ENCODE peak calls at places on chromosome 6, in five cellular contexts. I is Right ventricle myocardium superior; Y is activated CD8-positive, alpha-beta T cell treated with anti-CD3 and anti-CD28 coated beads, Interleukin-2, amount 10 ng/mL, durations not matched to agents 7 days and 5 days; F is stimulated activated CD4-positive, alpha-beta T cell treated with anti-CD3 and anti-CD28 coated beads, Interleukin-4, amount 100 ng/mL, for 1 hour; C is A549. J is an unnamed sample.

GRCh38 chr6:124294572-124294971 is 490.9 kb downstream of the NKAIN2 start:
- DNase-seq in I (no peak), Y (no peak), F (no peak), C (no peak), J (no peak)

GRCh38 chr6:71043902-71044301 is 87.0 kb upstream of the B3GAT2 start:
- DNase-seq in I (peak; percentile 41), Y (no peak), F (no peak), C (no peak), J (no peak)

GRCh38 chr6:18567380-18567779 is 180.2 kb downstream of the RNF144B start:
- DNase-seq in I (no peak), Y (no peak), F (no peak), C (no peak), J (no peak)

GRCh38 chr6:38504996-38505395 is 134.7 kb downstream of the BTBD9 start:
- DNase-seq in I (no peak), Y (no peak), F (no peak), C (no peak), J (no peak)

GRCh38 chr6:170253226-170253909 is 37.5 kb downstream of the DLL1 start:
- DNase-seq in I (no peak), Y (no peak), F (no peak), C (no peak), J (no peak)

GRCh38 chr6:134642217-134642616 is 307.7 kb downstream of the ALDH8A1 start:
- DNase-seq in I (no peak), Y (no peak), F (no peak), C (no peak), J (no peak)

GRCh38 chr6:116568851-116569755 is 2.2 kb upstream of the RWDD1 start:
- DNase-seq in I (no peak), Y (no peak), F (no peak), C (no peak), J (no peak)

GRCh38 chr6:147204060-147204785 is at the start of gene STXBP5:
- DNase-seq in I (peak; percentile 70), Y (peak; percentile 51), F (peak; percentile 31), C (no peak), J (peak; percentile 34)

GRCh38 chr6:130713144-130713543 is 114.1 kb upstream of the SMLR1 start:
- DNase-seq in I (no peak), Y (no peak), F (no peak), C (no peak), J (no peak)